ENCODE peak calls at places on chromosomes 11 and 22, in five cellular contexts. S is neural progenitor cell, U is Karpas-422, L is GM12878, I is SK-N-SH. N is an unnamed sample.

GRCh38 chr11:94650756-94651155 is 83.6 kb downstream of the PIWIL4 start:
- DNase-seq in S (no peak), U (no peak), L (no peak), I (no peak), N (no peak)

GRCh38 chr22:45452565-45453449 is 39.3 kb downstream of the RIBC2 start:
- DNase-seq in S (no peak), U (no peak), L (no peak), I (no peak), N (peak; percentile 49)

GRCh38 chr22:45830531-45831245 is 146.3 kb downstream of the WNT7B start:
- DNase-seq in S (no peak), U (peak; percentile 43), L (no peak), I (no peak), N (peak; percentile 77)

GRCh38 chr11:72586591-72587090 is 87.6 kb downstream of the PDE2A start:
- DNase-seq in S (no peak), U (no peak), L (no peak), I (no peak), N (no peak)

GRCh38 chr11:19241260-19242183 is 777 bp upstream of the E2F8 start:
- DNase-seq in S (peak; percentile 80), U (peak; percentile 82), L (no peak), I (peak; percentile 89), N (no peak)

GRCh38 chr11:12865871-12866595 is 143.1 kb upstream of the RASSF10 start:
- DNase-seq in S (peak; percentile 48), U (no peak), L (no peak), I (no peak), N (no peak)

GRCh38 chr22:37254206-37254866 is 10.3 kb upstream of the RAC2 start:
- DNase-seq in S (no peak), U (no peak), L (no peak), I (no peak), N (peak; percentile 75)

GRCh38 chr11:63277345-63277943 is 34.0 kb upstream of the SLC22A25 start:
- DNase-seq in S (no peak), U (peak; percentile 49), L (no peak), I (no peak), N (no peak)

GRCh38 chr11:132925825-132926469 is 606.4 kb downstream of the OPCML start:
- DNase-seq in S (no peak), U (no peak), L (no peak), I (no peak), N (no peak)

DNA sequence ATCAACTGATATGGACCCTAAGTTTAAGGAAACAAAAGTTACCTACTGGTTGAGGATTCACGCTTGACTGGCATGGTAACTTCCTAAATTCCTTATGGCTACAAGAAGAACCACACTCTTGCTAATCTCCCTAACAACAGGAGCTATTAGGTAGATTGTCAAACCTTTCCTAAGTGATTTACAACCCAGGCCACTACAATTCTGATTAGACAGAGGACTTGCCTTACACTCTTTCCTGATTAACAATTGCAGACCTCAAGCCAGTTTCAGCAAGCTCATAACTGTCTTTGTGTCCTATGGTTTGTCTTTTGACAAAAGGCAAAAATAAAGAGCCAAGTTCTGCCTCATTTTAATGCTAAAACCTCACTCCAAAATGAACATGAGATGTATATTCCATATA is 16.3 kb downstream of the OR52K2 start:
- DNase-seq in S (no peak), U (no peak), L (no peak), I (no peak), N (no peak)
- H3K9ac ChIP-seq in S (no peak overlapping the region), U (no peak overlapping the region), L (no peak overlapping the region), I (no peak overlapping the region), N (no peak overlapping the region)

DNA sequence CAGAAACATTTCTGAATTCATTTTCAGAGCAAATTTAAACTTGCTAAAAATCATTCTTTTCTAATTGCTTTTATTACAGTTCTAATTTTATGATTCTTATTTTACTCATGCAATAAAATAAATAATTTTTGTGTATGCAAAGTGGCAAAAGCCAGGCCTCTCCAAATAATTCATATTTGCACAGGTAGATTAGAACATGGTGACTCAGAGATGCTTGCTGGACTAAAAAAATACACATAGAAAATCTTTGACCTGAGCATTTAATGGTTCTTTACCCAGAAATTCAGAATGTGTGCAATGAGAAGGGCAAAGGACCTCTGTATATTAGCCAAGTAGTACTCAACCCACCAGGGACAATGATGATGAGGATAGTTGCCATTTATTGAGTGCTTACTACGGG is 15.3 kb downstream of the MAP6 start:
- DNase-seq in S (no peak), U (no peak), L (no peak), I (no peak), N (no peak)
- H3K4me1 ChIP-seq in S (peaks cover 14% of the 10 kb centered on the region), U (no peaks in the 10 kb centered on the region), L (peaks cover 15% of the 10 kb centered on the region), I (peaks cover 28% of the 10 kb centered on the region), N (peaks cover 24% of the 10 kb centered on the region)

GRCh38 chr11:73758451-73758850 is 2.4 kb downstream of the RAB6A start:
- DNase-seq in S (no peak), U (no peak), L (no peak), I (no peak), N (no peak)

GRCh38 chr11:73752903-73753302 is 8.0 kb downstream of the RAB6A start:
- DNase-seq in S (peak; percentile 5), U (no peak), L (no peak), I (no peak), N (no peak)

GRCh38 chr11:73753938-73754337 is 6.9 kb downstream of the RAB6A start:
- DNase-seq in S (no peak), U (no peak), L (no peak), I (no peak), N (no peak)

GRCh38 chr11:73757598-73757997 is 3.3 kb downstream of the RAB6A start:
- DNase-seq in S (no peak), U (no peak), L (no peak), I (no peak), N (no peak)

GRCh38 chr11:73755670-73756069 is 5.2 kb downstream of the RAB6A start:
- DNase-seq in S (no peak), U (no peak), L (no peak), I (no peak), N (no peak)
- H4K20me1 ChIP-seq in S (peaks cover 38% of the 10 kb centered on the region), U (peaks cover 16% of the 10 kb centered on the region), L (no peaks in the 10 kb centered on the region), I (peaks cover 81% of the 10 kb centered on the region), N (peaks cover 86% of the 10 kb centered on the region)

GRCh38 chr22:46900549-46900948 is 138.1 kb downstream of the TBC1D22A start:
- DNase-seq in S (no peak), U (no peak), L (no peak), I (no peak), N (no peak)
- H3K9ac ChIP-seq in S (no peak overlapping the region), U (no peak overlapping the region), L (no peak overlapping the region), I (no peak overlapping the region), N (no peak overlapping the region)

N was measured in astrocyte.